ENCODE peak calls at places on chromosomes 16 and 17, in ten cellular contexts. Q is NCI-H1105; T is SK-N-MC; M is nephron progenitor cell; G is SW480; K is GM23338; R is SHP77; N is cardiac fibroblast; H is activated CD4-positive, alpha-beta memory T cell treated with anti-CD3 and anti-CD28 coated beads, Interleukin-2, amount 10 ng/mL, durations not matched to agents 7 days and 5 days; W is AG20443. U is an unnamed sample.

GRCh38 chr16:54506691-54507090 is 220.1 kb upstream of the IRX3 start:
- DNase-seq in Q (peak; percentile 92), T (no peak), M (no peak), G (no peak), K (peak; percentile 19), R (no peak), N (peak; percentile 26), H (no peak), W (no peak), U (no peak)

GRCh38 chr17:60641810-60642220 is 35.8 kb upstream of the BCAS3 start:
- DNase-seq in Q (peak; percentile 56), T (peak; percentile 65), M (peak; percentile 53), G (peak; percentile 65), K (peak; percentile 86), R (peak; percentile 70), N (peak; percentile 90), H (peak; percentile 47), W (peak; percentile 58), U (peak; percentile 85)

GRCh38 chr17:61575352-61575975 is 15.6 kb downstream of the NACA2 start:
- DNase-seq in Q (no peak), T (no peak), M (no peak), G (peak; percentile 1), K (no peak), R (no peak), N (no peak), H (no peak), W (no peak), U (no peak)

GRCh38 chr16:84995666-84996065 is 15.7 kb downstream of the ZDHHC7 start:
- DNase-seq in Q (no peak), T (no peak), M (no peak), G (no peak), K (no peak), R (no peak), N (no peak), H (peak; percentile 42), W (no peak), U (no peak)

GRCh38 chr16:89176717-89177116 is 5.2 kb downstream of the CDH15 start:
- DNase-seq in Q (no peak), T (no peak), M (no peak), G (no peak), K (no peak), R (no peak), N (no peak), H (no peak), W (no peak), U (no peak)

GRCh38 chr16:11978080-11978479 is 1.5 kb downstream of the SNX29 start:
- DNase-seq in Q (no peak), T (no peak), M (no peak), G (no peak), K (no peak), R (no peak), N (no peak), H (no peak), W (no peak), U (no peak)

GRCh38 chr16:12054868-12055267 is 78.3 kb downstream of the SNX29 start:
- DNase-seq in Q (no peak), T (no peak), M (no peak), G (no peak), K (no peak), R (no peak), N (no peak), H (no peak), W (no peak), U (no peak)

GRCh38 chr17:82653651-82654528 is 5.6 kb upstream of the WDR45B start:
- DNase-seq in Q (no peak), T (no peak), M (no peak), G (no peak), K (no peak), R (no peak), N (no peak), H (no peak), W (no peak), U (no peak)

GRCh38 chr16:16184594-16184993 is 38.7 kb downstream of the ABCC6 start:
- DNase-seq in Q (no peak), T (no peak), M (no peak), G (no peak), K (no peak), R (no peak), N (no peak), H (no peak), W (no peak), U (no peak)

GRCh38 chr17:79654350-79654959 is 43.6 kb upstream of the RBFOX3 start:
- DNase-seq in Q (no peak), T (no peak), M (no peak), G (no peak), K (no peak), R (no peak), N (no peak), H (no peak), W (no peak), U (no peak)

GRCh38 chr17:65745241-65745640 is 183.8 kb upstream of the AXIN2 start:
- DNase-seq in Q (no peak), T (no peak), M (no peak), G (no peak), K (no peak), R (no peak), N (no peak), H (no peak), W (no peak), U (no peak)

GRCh38 chr17:67221062-67221998 is 23.7 kb downstream of the HELZ start:
- DNase-seq in Q (peak; percentile 26), T (no peak), M (peak; percentile 7), G (peak; percentile 47), K (peak; percentile 54), R (peak; percentile 3), N (peak; percentile 78), H (peak; percentile 54), W (peak; percentile 55), U (peak; percentile 11)

GRCh38 chr17:20952183-20952582 is 90.6 kb downstream of the USP22 start:
- DNase-seq in Q (no peak), T (no peak), M (no peak), G (peak; percentile 76), K (no peak), R (no peak), N (no peak), H (no peak), W (no peak), U (no peak)

GRCh38 chr16:70568601-70569217 is 45.1 kb downstream of the SF3B3 start:
- DNase-seq in Q (no peak), T (no peak), M (no peak), G (no peak), K (no peak), R (no peak), N (no peak), H (no peak), W (no peak), U (no peak)

GRCh38 chr16:15950869-15951268 is 1.5 kb downstream of the ABCC1 start:
- DNase-seq in Q (no peak), T (no peak), M (no peak), G (no peak), K (no peak), R (no peak), N (no peak), H (no peak), W (no peak), U (no peak)

GRCh38 chr16:68434654-68435210 is 13.6 kb downstream of the SMPD3 start:
- DNase-seq in Q (no peak), T (no peak), M (no peak), G (peak; percentile 74), K (no peak), R (no peak), N (no peak), H (no peak), W (no peak), U (no peak)

GRCh38 chr16:8859913-8860881 is 8.6 kb downstream of the CARHSP1 start:
- DNase-seq in Q (no peak), T (no peak), M (no peak), G (no peak), K (no peak), R (no peak), N (peak; percentile 82), H (no peak), W (peak; percentile 49), U (no peak)

GRCh38 chr16:22732959-22733358 is 81.0 kb upstream of the HS3ST2 start:
- DNase-seq in Q (no peak), T (no peak), M (no peak), G (no peak), K (no peak), R (no peak), N (no peak), H (no peak), W (no peak), U (no peak)

GRCh38 chr17:45273551-45273957 is 11.7 kb upstream of the SPATA32 start:
- DNase-seq in Q (no peak), T (no peak), M (no peak), G (no peak), K (no peak), R (no peak), N (no peak), H (no peak), W (no peak), U (no peak)